ENCODE peak calls at places on chromosomes 16 and 17, in seven cellular contexts. W, F, Z, A, K, B and J are unnamed samples.

GRCh38 chr16:983044-984030 is 1.8 kb downstream of the SOX8 start:
- DNase-seq in W (no peak), F (no peak), Z (no peak), A (no peak), K (no peak), B (no peak), J (no peak)

GRCh38 chr17:42052478-42052877 is 2.1 kb upstream of the C17orf113 start:
- DNase-seq in W (no peak), F (no peak), Z (no peak), A (no peak), K (no peak), B (no peak), J (no peak)

GRCh38 chr16:47026947-47027346 is 53.5 kb upstream of the DNAJA2 start:
- DNase-seq in W (no peak), F (no peak), Z (no peak), A (no peak), K (no peak), B (no peak), J (no peak)

GRCh38 chr17:79813826-79814623 is 17.1 kb upstream of the CBX8 start:
- DNase-seq in W (no peak), F (no peak), Z (no peak), A (no peak), K (no peak), B (no peak), J (no peak)

GRCh38 chr16:24701521-24701951 is 27.9 kb upstream of the TNRC6A start:
- DNase-seq in W (no peak), F (no peak), Z (no peak), A (no peak), K (peak; percentile 47), B (no peak), J (no peak)

GRCh38 chr16:69917739-69918138 is 33.4 kb upstream of the CLEC18A start:
- DNase-seq in W (peak; percentile 62), F (peak; percentile 82), Z (no peak), A (peak; percentile 95), K (peak; percentile 82), B (peak; percentile 97), J (peak; percentile 46)

GRCh38 chr16:66508261-66508913 is 41.5 kb downstream of the TK2 start:
- DNase-seq in W (peak; percentile 39), F (no peak), Z (peak; percentile 53), A (no peak), K (no peak), B (no peak), J (no peak)

GRCh38 chr16:8655184-8655717 is 19.2 kb upstream of the ABAT start:
- DNase-seq in W (peak; percentile 48), F (no peak), Z (no peak), A (peak; percentile 14), K (no peak), B (peak; percentile 62), J (no peak)

GRCh38 chr17:907725-908124 is 71.9 kb downstream of the NXN start:
- DNase-seq in W (no peak), F (no peak), Z (no peak), A (no peak), K (no peak), B (no peak), J (no peak)

GRCh38 chr17:30217746-30218245 is 17.7 kb downstream of the SLC6A4 start:
- DNase-seq in W (no peak), F (no peak), Z (no peak), A (no peak), K (no peak), B (no peak), J (no peak)

GRCh38 chr17:35588196-35588920 is 1.2 kb downstream of the AP2B1 start:
- DNase-seq in W (no peak), F (no peak), Z (no peak), A (peak; percentile 71), K (no peak), B (peak; percentile 88), J (no peak)

GRCh38 chr17:8142158-8142886 is 9.9 kb downstream of the PER1 start:
- DNase-seq in W (peak; percentile 17), F (no peak), Z (no peak), A (no peak), K (peak; percentile 26), B (no peak), J (peak; percentile 61)

GRCh38 chr17:31510273-31511175 is 119.0 kb downstream of the RAB11FIP4 start:
- DNase-seq in W (no peak), F (no peak), Z (no peak), A (no peak), K (no peak), B (no peak), J (no peak)

GRCh38 chr16:2771496-2772402 is 5.3 kb downstream of the ELOB start:
- DNase-seq in W (no peak), F (no peak), Z (no peak), A (no peak), K (no peak), B (no peak), J (no peak)

GRCh38 chr17:48636177-48637018 is 10.2 kb upstream of the HOXB9 start:
- DNase-seq in W (peak; percentile 61), F (no peak), Z (no peak), A (no peak), K (peak; percentile 52), B (peak; percentile 97), J (peak; percentile 83)

GRCh38 chr17:37543527-37544122 is 53.9 kb downstream of the DUSP14 start:
- DNase-seq in W (no peak), F (no peak), Z (no peak), A (no peak), K (no peak), B (no peak), J (no peak)

GRCh38 chr17:57440522-57441269 is 184.4 kb downstream of the MSI2 start:
- DNase-seq in W (peak; percentile 35), F (peak; percentile 89), Z (no peak), A (peak; percentile 94), K (peak; percentile 56), B (peak; percentile 93), J (no peak)

DNA sequence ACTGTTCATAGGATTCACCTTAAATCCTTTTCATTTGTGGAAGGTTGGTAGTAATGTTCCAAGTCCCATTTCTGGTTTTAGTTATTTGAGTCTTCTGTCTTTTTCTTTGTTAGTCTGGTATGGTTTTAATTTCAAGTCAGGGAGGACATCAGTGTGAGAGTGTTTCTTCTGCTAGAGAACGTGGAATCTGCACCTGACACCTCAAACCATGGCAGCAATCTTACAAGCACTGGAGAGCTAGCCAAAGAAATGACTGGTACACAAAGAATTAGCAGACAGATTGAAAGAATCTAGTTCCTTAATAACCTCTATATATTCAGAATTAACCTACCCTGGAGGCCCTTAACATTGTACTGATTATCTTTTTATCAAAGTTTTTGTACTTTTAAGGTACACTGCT is 50.2 kb downstream of the CHCT1 start:
- DNase-seq in W (no peak), F (no peak), Z (no peak), A (no peak), K (no peak), B (no peak), J (no peak)
- H3K4me3 ChIP-seq in W (no peak overlapping the region), F (no peak overlapping the region), Z (no peak overlapping the region), A (no peak overlapping the region), K (no peak overlapping the region), B (no peak overlapping the region), J (no peak overlapping the region)

GRCh38 chr16:68332411-68333121 is 21.7 kb downstream of the PRMT7 start:
- DNase-seq in W (no peak), F (no peak), Z (no peak), A (peak; percentile 69), K (peak; percentile 55), B (peak; percentile 43), J (no peak)
- H3K4me3 ChIP-seq in W (no peak overlapping the region), F (no peak overlapping the region), Z (no peak overlapping the region), A (no peak overlapping the region), K (no peak overlapping the region), B (no peak overlapping the region), J (no peak overlapping the region)

DNA sequence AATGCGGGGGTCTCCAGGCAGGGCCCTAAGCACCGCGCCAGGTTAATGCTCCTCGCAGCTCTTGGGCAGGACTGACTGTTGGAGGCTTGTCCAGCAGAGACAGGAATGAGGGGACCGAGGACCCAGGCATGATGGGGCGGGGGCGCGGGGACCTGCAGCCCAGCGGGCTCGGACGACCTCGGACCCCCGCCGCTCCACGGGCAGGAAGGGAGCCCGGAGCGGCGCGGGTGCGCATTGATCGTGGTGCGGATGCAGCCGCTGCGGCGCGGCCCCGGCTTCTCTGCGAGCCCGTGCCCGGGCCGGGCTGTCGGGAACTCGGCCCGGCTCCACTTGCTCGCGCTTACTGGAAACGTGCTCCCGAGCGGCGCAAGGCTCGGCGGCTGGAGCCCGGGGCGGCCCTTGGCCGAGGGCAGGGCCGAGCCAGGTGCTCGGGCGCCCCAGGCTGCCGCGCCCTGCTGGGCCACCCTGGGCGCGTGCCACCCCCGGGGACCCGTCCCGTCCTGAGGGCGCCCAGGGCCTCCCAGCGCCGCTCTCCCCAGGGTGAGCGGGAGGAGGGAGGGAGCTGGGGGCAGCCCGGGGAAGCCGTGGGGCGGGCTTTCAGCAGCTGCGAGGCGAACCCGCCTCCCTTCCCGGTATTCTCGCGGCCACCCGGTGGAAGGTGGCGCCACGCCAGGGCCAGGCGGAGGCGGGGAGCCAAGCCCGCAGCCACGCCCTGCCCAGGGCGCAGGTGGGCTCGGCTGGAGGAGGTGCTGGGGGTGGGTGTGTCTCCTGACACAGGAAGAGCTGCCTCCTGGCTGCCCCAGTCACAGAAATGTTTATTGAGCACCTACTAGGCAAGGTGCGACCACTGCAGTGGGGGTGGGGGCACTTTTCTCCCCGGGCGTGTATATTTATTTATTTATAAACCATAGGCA is 45.9 kb downstream of the SOCS3 start:
- DNase-seq in W (peak; percentile 82), F (no peak), Z (peak; percentile 79), A (peak; percentile 41), K (peak; percentile 49), B (peak; percentile 95), J (peak; percentile 87)
- H3K4me3 ChIP-seq in W (no peak overlapping the region), F (peak overlapping the region; percentile 27), Z (peak overlapping the region; percentile 57), A (peak overlapping the region; percentile 40), K (peak overlapping the region; percentile 67), B (peak overlapping the region; percentile 32), J (peak overlapping the region; percentile 34)

DNA sequence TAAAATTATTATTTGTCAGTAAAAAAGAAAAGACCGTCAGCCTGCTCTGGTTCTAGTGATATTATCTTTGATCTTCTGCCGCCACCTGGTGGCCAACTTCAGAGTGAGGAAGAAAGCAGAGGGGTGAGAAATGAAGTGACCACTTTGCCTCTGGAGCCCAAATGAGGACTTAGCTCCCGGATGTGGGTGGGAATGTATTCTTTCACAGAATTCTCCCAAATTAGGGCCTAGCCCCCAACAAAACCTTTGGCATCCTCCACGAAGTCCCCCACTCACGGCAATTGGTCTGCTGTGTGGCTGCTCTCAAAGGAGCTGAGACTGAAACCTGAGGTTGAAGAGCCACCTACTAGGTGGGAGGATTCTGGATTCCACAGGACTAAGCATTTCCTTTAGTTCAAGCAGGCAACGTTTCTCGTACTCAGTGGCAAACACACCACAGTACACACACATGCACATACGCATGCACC is 4.9 kb upstream of the ZNF267 start:
- DNase-seq in W (peak; percentile 87), F (peak; percentile 88), Z (peak; percentile 69), A (peak; percentile 78), K (peak; percentile 92), B (peak; percentile 68), J (peak; percentile 74)
- H3K4me3 ChIP-seq in W (no peak overlapping the region), F (no peak overlapping the region), Z (no peak overlapping the region), A (no peak overlapping the region), K (no peak overlapping the region), B (no peak overlapping the region), J (peak overlapping the region; percentile 16)